ENCODE peak calls at places on chromosome 12, in eight cellular contexts. P is endothelial cell; U is effector CD8-positive, alpha-beta T cell; H is stimulated activated CD8-positive, alpha-beta memory T cell treated with anti-CD3 and anti-CD28 coated beads, Interleukin-4, amount 100 ng/mL, for 4 hours; C is effector memory CD4-positive, alpha-beta T cell; X is body of pancreas; A is NCI-H1694 treated with DMSO at 0.1 percent for 48 hours; J is NCI-H1436. Q is an unnamed sample.

GRCh38 chr12:54294152-54294913 is 6.5 kb downstream of the NFE2 start:
- DNase-seq in P (peak), U (peak), H (no peak), C (peak), X (peak), A (no peak), J (peak), Q (peak)

GRCh38 chr12:95836185-95836609 is 22.6 kb upstream of the SNRPF start:
- DNase-seq in P (no peak), U (no peak), H (no peak), C (no peak), X (no peak), A (no peak), J (no peak), Q (no peak)

GRCh38 chr12:19186722-19187661 is 57.5 kb downstream of the PLEKHA5 start:
- DNase-seq in P (no peak), U (no peak), H (no peak), C (no peak), X (no peak), A (peak), J (peak), Q (no peak)

GRCh38 chr12:85237320-85237719 is 42.7 kb upstream of the ALX1 start:
- DNase-seq in P (no peak), U (no peak), H (no peak), C (no peak), X (no peak), A (no peak), J (no peak), Q (no peak)

GRCh38 chr12:42481368-42481767 is 108.2 kb downstream of the PRICKLE1 start:
- DNase-seq in P (no peak), U (no peak), H (no peak), C (no peak), X (no peak), A (no peak), J (no peak), Q (no peak)

GRCh38 chr12:12705833-12706520 is 10.0 kb upstream of the GPR19 start:
- DNase-seq in P (no peak), U (peak), H (no peak), C (peak), X (no peak), A (no peak), J (no peak), Q (peak)

GRCh38 chr12:104858611-104859010 is 99.5 kb downstream of the SLC41A2 start:
- DNase-seq in P (no peak), U (no peak), H (no peak), C (no peak), X (no peak), A (no peak), J (no peak), Q (no peak)

GRCh38 chr12:53174881-53175491 is 5.5 kb upstream of the ZNF740 start:
- DNase-seq in P (no peak), U (no peak), H (no peak), C (no peak), X (peak), A (no peak), J (no peak), Q (no peak)

GRCh38 chr12:80708535-80709328 is 1.3 kb downstream of the MYF6 start:
- DNase-seq in P (peak), U (no peak), H (no peak), C (no peak), X (no peak), A (no peak), J (no peak), Q (no peak)

GRCh38 chr12:22014783-22015144 is 31.3 kb upstream of the CMAS start:
- DNase-seq in P (no peak), U (no peak), H (no peak), C (no peak), X (no peak), A (no peak), J (no peak), Q (no peak)

GRCh38 chr12:53074999-53075370 is 4.2 kb downstream of the SPRYD3 start:
- DNase-seq in P (no peak), U (no peak), H (no peak), C (no peak), X (no peak), A (no peak), J (no peak), Q (no peak)

GRCh38 chr12:12294215-12295005 is 27.6 kb upstream of the LRP6 start:
- DNase-seq in P (no peak), U (no peak), H (no peak), C (no peak), X (peak), A (no peak), J (no peak), Q (no peak)

GRCh38 chr12:47882796-47883546 is 21.8 kb downstream of the VDR start:
- DNase-seq in P (no peak), U (no peak), H (no peak), C (no peak), X (no peak), A (no peak), J (peak), Q (no peak)

GRCh38 chr12:52828156-52829090 is 5.7 kb downstream of the KRT79 start:
- DNase-seq in P (no peak), U (no peak), H (no peak), C (no peak), X (no peak), A (no peak), J (no peak), Q (no peak)

GRCh38 chr12:118334241-118334640 is 38.5 kb downstream of the TAOK3 start:
- DNase-seq in P (no peak), U (no peak), H (no peak), C (no peak), X (no peak), A (no peak), J (no peak), Q (no peak)

GRCh38 chr12:22202847-22203246 is 131.7 kb downstream of the ST8SIA1 start:
- DNase-seq in P (no peak), U (no peak), H (no peak), C (no peak), X (no peak), A (no peak), J (no peak), Q (no peak)

GRCh38 chr12:112577473-112578334 is 159.0 kb downstream of the PTPN11 start:
- DNase-seq in P (no peak), U (no peak), H (no peak), C (no peak), X (no peak), A (no peak), J (peak), Q (no peak)

GRCh38 chr12:52243774-52244614 is 11.0 kb downstream of the KRT7 start:
- DNase-seq in P (no peak), U (no peak), H (peak), C (peak), X (peak), A (peak), J (no peak), Q (no peak)

GRCh38 chr12:121184984-121185894 is 24.7 kb upstream of the P2RX4 start:
- DNase-seq in P (no peak), U (no peak), H (no peak), C (no peak), X (no peak), A (no peak), J (no peak), Q (no peak)

GRCh38 chr12:124995200-124995961 is 1.9 kb downstream of the BRI3BP start:
- DNase-seq in P (no peak), U (no peak), H (no peak), C (no peak), X (no peak), A (no peak), J (no peak), Q (no peak)

GRCh38 chr12:64404470-64405446 is 566 bp downstream of the XPOT start:
- DNase-seq in P (peak), U (peak), H (peak), C (peak), X (peak), A (no peak), J (peak), Q (peak)

GRCh38 chr12:40149673-40150260 is 43.9 kb upstream of the SLC2A13 start:
- DNase-seq in P (no peak), U (no peak), H (no peak), C (no peak), X (no peak), A (no peak), J (no peak), Q (no peak)

GRCh38 chr12:6632026-6632978 is 3.5 kb downstream of the LPAR5 start:
- DNase-seq in P (no peak), U (peak), H (no peak), C (peak), X (no peak), A (peak), J (peak), Q (no peak)

GRCh38 chr12:24185787-24186186 is 236.3 kb upstream of the SOX5 start:
- DNase-seq in P (no peak), U (no peak), H (no peak), C (no peak), X (no peak), A (no peak), J (no peak), Q (no peak)

GRCh38 chr12:29991924-29992323 is 208.2 kb upstream of the TMTC1 start:
- DNase-seq in P (no peak), U (no peak), H (no peak), C (no peak), X (no peak), A (no peak), J (no peak), Q (no peak)

GRCh38 chr12:56634837-56635538 is 4.9 kb upstream of the BAZ2A start:
- DNase-seq in P (peak), U (peak), H (no peak), C (peak), X (peak), A (peak), J (peak), Q (peak)

GRCh38 chr12:4978737-4979136 is 64.9 kb upstream of the KCNA5 start:
- DNase-seq in P (no peak), U (no peak), H (no peak), C (no peak), X (no peak), A (peak), J (peak), Q (no peak)

GRCh38 chr12:1174659-1175058 is 183.6 kb downstream of the ERC1 start:
- DNase-seq in P (no peak), U (no peak), H (no peak), C (no peak), X (no peak), A (no peak), J (no peak), Q (no peak)

GRCh38 chr12:77947326-77947725 is 116.6 kb downstream of the NAV3 start:
- DNase-seq in P (no peak), U (no peak), H (no peak), C (no peak), X (no peak), A (no peak), J (no peak), Q (no peak)

GRCh38 chr12:4824415-4824814 is 85.3 kb upstream of the KCNA1 start:
- DNase-seq in P (no peak), U (no peak), H (no peak), C (no peak), X (no peak), A (no peak), J (no peak), Q (no peak)

GRCh38 chr12:34108405-34108803 is 86.1 kb downstream of the ALG10 start:
- DNase-seq in P (no peak), U (no peak), H (no peak), C (no peak), X (no peak), A (no peak), J (no peak), Q (no peak)

GRCh38 chr12:123532808-123533649 is 490 bp downstream of the RILPL1 start:
- DNase-seq in P (peak), U (no peak), H (no peak), C (no peak), X (peak), A (no peak), J (no peak), Q (no peak)

GRCh38 chr12:45235087-45236025 is 19.5 kb downstream of the ANO6 start:
- DNase-seq in P (no peak), U (no peak), H (no peak), C (no peak), X (peak), A (no peak), J (no peak), Q (no peak)

GRCh38 chr12:12156835-12157234 is 86.1 kb downstream of the BCL2L14 start:
- DNase-seq in P (no peak), U (no peak), H (no peak), C (no peak), X (no peak), A (no peak), J (no peak), Q (no peak)

GRCh38 chr12:111505601-111506036 is 93.5 kb downstream of the ATXN2 start:
- DNase-seq in P (no peak), U (no peak), H (no peak), C (no peak), X (no peak), A (no peak), J (no peak), Q (no peak)

GRCh38 chr12:15563683-15564082 is 225.5 kb downstream of the EPS8 start:
- DNase-seq in P (no peak), U (no peak), H (no peak), C (no peak), X (no peak), A (no peak), J (no peak), Q (no peak)